ENCODE peak calls at places on chromosomes 6 and 20, in four cellular contexts. C is NCI-H774, W is activated T-cell treated with anti-CD3 and anti-CD28 coated beads for 24 hours, X is HuH-7.5. G is an unnamed sample.

GRCh38 chr6:99841297-99841696 is 152.7 kb downstream of the MCHR2 start:
- DNase-seq in X (no peak), C (no peak), W (no peak), G (no peak)

GRCh38 chr6:151493495-151494234 is at the start of gene CCDC170:
- DNase-seq in W (no peak), C (peak), X (peak), G (peak)

GRCh38 chr6:163494279-163494727 is 79.8 kb downstream of the QKI start:
- DNase-seq in X (no peak), C (no peak), W (no peak), G (no peak)

GRCh38 chr6:136921521-136921935 is 573 bp upstream of the SLC35D3 start:
- DNase-seq in W (no peak), C (peak), X (peak), G (no peak)

GRCh38 chr6:121482004-121482693 is 46.7 kb downstream of the GJA1 start:
- DNase-seq in W (no peak), X (no peak), C (no peak), G (no peak)

GRCh38 chr6:29967379-29968010 is 25.2 kb downstream of the HLA-A start:
- DNase-seq in C (peak), W (no peak), X (no peak), G (no peak)

GRCh38 chr6:158797331-158798202 is 21.6 kb downstream of the EZR start:
- DNase-seq in X (no peak), C (no peak), W (no peak), G (no peak)

GRCh38 chr20:57433658-57434389 is 42.6 kb downstream of the RBM38 start:
- DNase-seq in C (no peak), W (no peak), X (no peak), G (no peak)

GRCh38 chr6:15441215-15441868 is 195.5 kb downstream of the JARID2 start:
- DNase-seq in W (peak), X (peak), C (peak), G (no peak)

GRCh38 chr6:31822038-31822821 is 5.3 kb upstream of the HSPA1B start:
- DNase-seq in C (no peak), W (no peak), X (peak), G (peak)

GRCh38 chr6:20620043-20620442 is 85.8 kb downstream of the CDKAL1 start:
- DNase-seq in W (no peak), C (no peak), X (no peak), G (no peak)

GRCh38 chr20:9306521-9306920 is 207.9 kb upstream of the LAMP5 start:
- DNase-seq in W (no peak), X (no peak), C (no peak), G (no peak)